ENCODE peak calls at places on chromosome 21, in seven cellular contexts. One of them, this sample, is unnamed.
A peak's percentile ranks its signal among the peaks of the same experiment; 100 is the strongest.

GRCh38 chr21:15841856-15842564 is 112.2 kb downstream of the USP25 start:
- DNase-seq in T-helper 2 cell treated with Interferon-gamma antibody and Interleukin-4, amounts not matched to agents 5 μg/mL and 100 μg/mL, for 36 hours: no peak
- DNase-seq in EL: peak; percentile 81
- DNase-seq in Right ventricle myocardium superior: no peak
- DNase-seq in omental fat pad: no peak
- DNase-seq in AG08396: peak; percentile 21
- DNase-seq in A172: peak; percentile 62
- DNase-seq in this sample: no peak

GRCh38 chr21:40615503-40616376 is 231.2 kb downstream of the DSCAM start:
- DNase-seq in AG08396: no peak
- DNase-seq in T-helper 2 cell treated with Interferon-gamma antibody and Interleukin-4, amounts not matched to agents 5 μg/mL and 100 μg/mL, for 36 hours: no peak
- DNase-seq in A172: no peak
- DNase-seq in omental fat pad: no peak
- DNase-seq in Right ventricle myocardium superior: no peak
- DNase-seq in EL: no peak
- DNase-seq in this sample: no peak

GRCh38 chr21:35478096-35479080 is 429.3 kb upstream of the RUNX1 start:
- DNase-seq in EL: no peak
- DNase-seq in AG08396: peak; percentile 23
- DNase-seq in T-helper 2 cell treated with Interferon-gamma antibody and Interleukin-4, amounts not matched to agents 5 μg/mL and 100 μg/mL, for 36 hours: no peak
- DNase-seq in omental fat pad: no peak
- DNase-seq in Right ventricle myocardium superior: no peak
- DNase-seq in A172: peak; percentile 70
- DNase-seq in this sample: no peak

GRCh38 chr21:42705746-42706374 is 52.4 kb downstream of the PDE9A start:
- DNase-seq in A172: no peak
- DNase-seq in T-helper 2 cell treated with Interferon-gamma antibody and Interleukin-4, amounts not matched to agents 5 μg/mL and 100 μg/mL, for 36 hours: no peak
- DNase-seq in EL: no peak
- DNase-seq in omental fat pad: no peak
- DNase-seq in Right ventricle myocardium superior: no peak
- DNase-seq in AG08396: no peak
- DNase-seq in this sample: no peak

GRCh38 chr21:42107881-42108553 is 36.9 kb downstream of the UMODL1 start:
- DNase-seq in Right ventricle myocardium superior: peak; percentile 76
- DNase-seq in AG08396: peak; percentile 93
- DNase-seq in EL: peak; percentile 63
- DNase-seq in A172: peak; percentile 52
- DNase-seq in T-helper 2 cell treated with Interferon-gamma antibody and Interleukin-4, amounts not matched to agents 5 μg/mL and 100 μg/mL, for 36 hours: peak; percentile 57
- DNase-seq in omental fat pad: no peak
- DNase-seq in this sample: no peak

GRCh38 chr21:42156690-42157605 is 62.0 kb upstream of the ABCG1 start:
- DNase-seq in EL: no peak
- DNase-seq in A172: no peak
- DNase-seq in omental fat pad: no peak
- DNase-seq in T-helper 2 cell treated with Interferon-gamma antibody and Interleukin-4, amounts not matched to agents 5 μg/mL and 100 μg/mL, for 36 hours: no peak
- DNase-seq in Right ventricle myocardium superior: no peak
- DNase-seq in AG08396: no peak
- DNase-seq in this sample: no peak

GRCh38 chr21:37166733-37167132 is 93.7 kb downstream of the TTC3 start:
- DNase-seq in Right ventricle myocardium superior: no peak
- DNase-seq in A172: peak; percentile 31
- DNase-seq in EL: peak; percentile 16
- DNase-seq in AG08396: no peak
- DNase-seq in omental fat pad: no peak
- DNase-seq in T-helper 2 cell treated with Interferon-gamma antibody and Interleukin-4, amounts not matched to agents 5 μg/mL and 100 μg/mL, for 36 hours: no peak
- DNase-seq in this sample: no peak

GRCh38 chr21:45258476-45258875 is 29.2 kb downstream of the POFUT2 start:
- DNase-seq in T-helper 2 cell treated with Interferon-gamma antibody and Interleukin-4, amounts not matched to agents 5 μg/mL and 100 μg/mL, for 36 hours: no peak
- DNase-seq in omental fat pad: no peak
- DNase-seq in EL: no peak
- DNase-seq in A172: no peak
- DNase-seq in AG08396: no peak
- DNase-seq in Right ventricle myocardium superior: peak; percentile 25
- DNase-seq in this sample: no peak

GRCh38 chr21:35223480-35224156 is 174.5 kb upstream of the RUNX1 start:
- DNase-seq in T-helper 2 cell treated with Interferon-gamma antibody and Interleukin-4, amounts not matched to agents 5 μg/mL and 100 μg/mL, for 36 hours: no peak
- DNase-seq in EL: no peak
- DNase-seq in AG08396: no peak
- DNase-seq in Right ventricle myocardium superior: no peak
- DNase-seq in omental fat pad: no peak
- DNase-seq in A172: no peak
- DNase-seq in this sample: no peak

GRCh38 chr21:15797577-15798363 is 68.0 kb downstream of the USP25 start:
- DNase-seq in EL: no peak
- DNase-seq in T-helper 2 cell treated with Interferon-gamma antibody and Interleukin-4, amounts not matched to agents 5 μg/mL and 100 μg/mL, for 36 hours: no peak
- DNase-seq in Right ventricle myocardium superior: no peak
- DNase-seq in AG08396: no peak
- DNase-seq in omental fat pad: no peak
- DNase-seq in A172: no peak
- DNase-seq in this sample: no peak

GRCh38 chr21:26140185-26140584 is 30.4 kb downstream of the APP start:
- DNase-seq in A172: peak; percentile 94
- DNase-seq in Right ventricle myocardium superior: peak; percentile 59
- DNase-seq in T-helper 2 cell treated with Interferon-gamma antibody and Interleukin-4, amounts not matched to agents 5 μg/mL and 100 μg/mL, for 36 hours: no peak
- DNase-seq in AG08396: peak; percentile 87
- DNase-seq in omental fat pad: no peak
- DNase-seq in EL: peak; percentile 94
- DNase-seq in this sample: no peak

GRCh38 chr21:35428489-35428888 is 379.4 kb upstream of the RUNX1 start:
- DNase-seq in EL: peak; percentile 4
- DNase-seq in AG08396: no peak
- DNase-seq in omental fat pad: no peak
- DNase-seq in T-helper 2 cell treated with Interferon-gamma antibody and Interleukin-4, amounts not matched to agents 5 μg/mL and 100 μg/mL, for 36 hours: no peak
- DNase-seq in A172: no peak
- DNase-seq in Right ventricle myocardium superior: peak; percentile 54
- DNase-seq in this sample: no peak

GRCh38 chr21:24148461-24148860 is 1458.8 kb downstream of the MRPL39 start:
- DNase-seq in A172: no peak
- DNase-seq in T-helper 2 cell treated with Interferon-gamma antibody and Interleukin-4, amounts not matched to agents 5 μg/mL and 100 μg/mL, for 36 hours: no peak
- DNase-seq in EL: no peak
- DNase-seq in omental fat pad: no peak
- DNase-seq in AG08396: no peak
- DNase-seq in Right ventricle myocardium superior: no peak
- DNase-seq in this sample: no peak

GRCh38 chr21:14306143-14306907 is 76.6 kb downstream of the HSPA13 start:
- DNase-seq in omental fat pad: no peak
- DNase-seq in Right ventricle myocardium superior: no peak
- DNase-seq in T-helper 2 cell treated with Interferon-gamma antibody and Interleukin-4, amounts not matched to agents 5 μg/mL and 100 μg/mL, for 36 hours: no peak
- DNase-seq in A172: peak; percentile 6
- DNase-seq in EL: peak; percentile 5
- DNase-seq in AG08396: no peak
- DNase-seq in this sample: no peak

GRCh38 chr21:39737376-39738000 is 7.5 kb upstream of the IGSF5 start:
- DNase-seq in EL: no peak
- DNase-seq in omental fat pad: no peak
- DNase-seq in Right ventricle myocardium superior: no peak
- DNase-seq in T-helper 2 cell treated with Interferon-gamma antibody and Interleukin-4, amounts not matched to agents 5 μg/mL and 100 μg/mL, for 36 hours: no peak
- DNase-seq in A172: no peak
- DNase-seq in AG08396: no peak
- DNase-seq in this sample: no peak

GRCh38 chr21:34592120-34592561 is 22.8 kb downstream of the RCAN1 start:
- DNase-seq in AG08396: peak; percentile 69
- DNase-seq in Right ventricle myocardium superior: peak; percentile 77
- DNase-seq in T-helper 2 cell treated with Interferon-gamma antibody and Interleukin-4, amounts not matched to agents 5 μg/mL and 100 μg/mL, for 36 hours: no peak
- DNase-seq in EL: no peak
- DNase-seq in omental fat pad: no peak
- DNase-seq in A172: no peak
- DNase-seq in this sample: no peak

GRCh38 chr21:45872471-45872870 is 109.1 kb upstream of the COL6A1 start:
- DNase-seq in T-helper 2 cell treated with Interferon-gamma antibody and Interleukin-4, amounts not matched to agents 5 μg/mL and 100 μg/mL, for 36 hours: no peak
- DNase-seq in A172: no peak
- DNase-seq in omental fat pad: no peak
- DNase-seq in Right ventricle myocardium superior: no peak
- DNase-seq in EL: no peak
- DNase-seq in AG08396: no peak
- DNase-seq in this sample: no peak

GRCh38 chr21:28397040-28397439 is 595.6 kb downstream of the LTN1 start:
- DNase-seq in Right ventricle myocardium superior: no peak
- DNase-seq in omental fat pad: no peak
- DNase-seq in A172: no peak
- DNase-seq in AG08396: no peak
- DNase-seq in EL: no peak
- DNase-seq in T-helper 2 cell treated with Interferon-gamma antibody and Interleukin-4, amounts not matched to agents 5 μg/mL and 100 μg/mL, for 36 hours: no peak
- DNase-seq in this sample: no peak

GRCh38 chr21:33256019-33256418 is 10.1 kb upstream of the IL10RB start:
- DNase-seq in Right ventricle myocardium superior: no peak
- DNase-seq in AG08396: no peak
- DNase-seq in EL: no peak
- DNase-seq in A172: no peak
- DNase-seq in T-helper 2 cell treated with Interferon-gamma antibody and Interleukin-4, amounts not matched to agents 5 μg/mL and 100 μg/mL, for 36 hours: peak; percentile 46
- DNase-seq in omental fat pad: no peak
- DNase-seq in this sample: no peak

GRCh38 chr21:29682800-29683199 is 257.0 kb downstream of the GRIK1 start:
- DNase-seq in omental fat pad: no peak
- DNase-seq in AG08396: no peak
- DNase-seq in EL: no peak
- DNase-seq in T-helper 2 cell treated with Interferon-gamma antibody and Interleukin-4, amounts not matched to agents 5 μg/mL and 100 μg/mL, for 36 hours: no peak
- DNase-seq in Right ventricle myocardium superior: no peak
- DNase-seq in A172: no peak
- DNase-seq in this sample: no peak

GRCh38 chr21:16343776-16344175 is 614.0 kb downstream of the USP25 start:
- DNase-seq in omental fat pad: no peak
- DNase-seq in AG08396: no peak
- DNase-seq in T-helper 2 cell treated with Interferon-gamma antibody and Interleukin-4, amounts not matched to agents 5 μg/mL and 100 μg/mL, for 36 hours: no peak
- DNase-seq in EL: no peak
- DNase-seq in A172: no peak
- DNase-seq in Right ventricle myocardium superior: no peak
- DNase-seq in this sample: no peak

GRCh38 chr21:32484706-32485380 is 72.3 kb downstream of the EVA1C start:
- DNase-seq in Right ventricle myocardium superior: peak; percentile 59
- DNase-seq in EL: no peak
- DNase-seq in A172: no peak
- DNase-seq in AG08396: no peak
- DNase-seq in omental fat pad: no peak
- DNase-seq in T-helper 2 cell treated with Interferon-gamma antibody and Interleukin-4, amounts not matched to agents 5 μg/mL and 100 μg/mL, for 36 hours: no peak
- DNase-seq in this sample: no peak

GRCh38 chr21:38623552-38623951 is 125.3 kb upstream of the ERG start:
- DNase-seq in Right ventricle myocardium superior: no peak
- DNase-seq in EL: no peak
- DNase-seq in T-helper 2 cell treated with Interferon-gamma antibody and Interleukin-4, amounts not matched to agents 5 μg/mL and 100 μg/mL, for 36 hours: no peak
- DNase-seq in omental fat pad: no peak
- DNase-seq in AG08396: no peak
- DNase-seq in A172: no peak
- DNase-seq in this sample: no peak

GRCh38 chr21:41460578-41461527 is 34.8 kb downstream of the MX1 start:
- DNase-seq in A172: peak; percentile 76
- DNase-seq in Right ventricle myocardium superior: peak; percentile 85
- DNase-seq in EL: peak; percentile 80
- DNase-seq in T-helper 2 cell treated with Interferon-gamma antibody and Interleukin-4, amounts not matched to agents 5 μg/mL and 100 μg/mL, for 36 hours: peak; percentile 18
- DNase-seq in omental fat pad: no peak
- DNase-seq in AG08396: peak; percentile 83
- DNase-seq in this sample: no peak

GRCh38 chr21:23977971-23978370 is 1629.3 kb downstream of the MRPL39 start:
- DNase-seq in omental fat pad: no peak
- DNase-seq in AG08396: no peak
- DNase-seq in A172: no peak
- DNase-seq in Right ventricle myocardium superior: no peak
- DNase-seq in T-helper 2 cell treated with Interferon-gamma antibody and Interleukin-4, amounts not matched to agents 5 μg/mL and 100 μg/mL, for 36 hours: no peak
- DNase-seq in EL: no peak
- DNase-seq in this sample: no peak

GRCh38 chr21:9759972-9760371 is 761.4 kb upstream of the TPTE start:
- DNase-seq in EL: no peak
- DNase-seq in Right ventricle myocardium superior: no peak
- DNase-seq in AG08396: no peak
- DNase-seq in omental fat pad: no peak
- DNase-seq in T-helper 2 cell treated with Interferon-gamma antibody and Interleukin-4, amounts not matched to agents 5 μg/mL and 100 μg/mL, for 36 hours: no peak
- DNase-seq in A172: no peak
- DNase-seq in this sample: no peak

GRCh38 chr21:31442339-31442738 is 98.3 kb upstream of the TIAM1 start:
- DNase-seq in EL: no peak
- DNase-seq in Right ventricle myocardium superior: no peak
- DNase-seq in A172: no peak
- DNase-seq in AG08396: no peak
- DNase-seq in omental fat pad: no peak
- DNase-seq in T-helper 2 cell treated with Interferon-gamma antibody and Interleukin-4, amounts not matched to agents 5 μg/mL and 100 μg/mL, for 36 hours: no peak
- DNase-seq in this sample: no peak

GRCh38 chr21:15627823-15628222 is 102.0 kb upstream of the USP25 start:
- DNase-seq in omental fat pad: no peak
- DNase-seq in T-helper 2 cell treated with Interferon-gamma antibody and Interleukin-4, amounts not matched to agents 5 μg/mL and 100 μg/mL, for 36 hours: no peak
- DNase-seq in Right ventricle myocardium superior: no peak
- DNase-seq in A172: no peak
- DNase-seq in EL: no peak
- DNase-seq in AG08396: no peak
- DNase-seq in this sample: no peak

GRCh38 chr21:35136106-35136505 is 87.0 kb upstream of the RUNX1 start:
- DNase-seq in A172: no peak
- DNase-seq in T-helper 2 cell treated with Interferon-gamma antibody and Interleukin-4, amounts not matched to agents 5 μg/mL and 100 μg/mL, for 36 hours: no peak
- DNase-seq in omental fat pad: no peak
- DNase-seq in AG08396: no peak
- DNase-seq in Right ventricle myocardium superior: no peak
- DNase-seq in EL: no peak
- DNase-seq in this sample: no peak

GRCh38 chr21:32472890-32473765 is 60.6 kb downstream of the EVA1C start:
- DNase-seq in Right ventricle myocardium superior: no peak
- DNase-seq in A172: no peak
- DNase-seq in EL: no peak
- DNase-seq in T-helper 2 cell treated with Interferon-gamma antibody and Interleukin-4, amounts not matched to agents 5 μg/mL and 100 μg/mL, for 36 hours: no peak
- DNase-seq in AG08396: no peak
- DNase-seq in omental fat pad: no peak
- DNase-seq in this sample: no peak

GRCh38 chr21:14686466-14687276 is 140.6 kb upstream of the SAMSN1 start:
- DNase-seq in AG08396: no peak
- DNase-seq in omental fat pad: no peak
- DNase-seq in EL: no peak
- DNase-seq in T-helper 2 cell treated with Interferon-gamma antibody and Interleukin-4, amounts not matched to agents 5 μg/mL and 100 μg/mL, for 36 hours: no peak
- DNase-seq in Right ventricle myocardium superior: no peak
- DNase-seq in A172: no peak
- DNase-seq in this sample: no peak